ENCODE peak calls at places on chromosome 1, in ten cellular contexts. One of them, this sample, is unnamed.

GRCh38 chr1:152107984-152108898 is 7.0 kb downstream of the TCHH start:
- DNase-seq in spleen: no peak
- DNase-seq in NCI-H1105: no peak
- DNase-seq in AG08395: peak; percentile 10
- DNase-seq in RWPE1: no peak
- DNase-seq in testis: peak; percentile 18
- DNase-seq in pancreas: peak; percentile 24
- DNase-seq in bronchial epithelial cell: peak; percentile 38
- DNase-seq in T-helper 17 cell: no peak
- DNase-seq in stimulated activated CD4-positive, alpha-beta T cell treated with anti-CD3 and anti-CD28 coated beads, Interleukin-15, amount 100 ng/mL, for 24 hours: peak; percentile 8
- DNase-seq in this sample: no peak

GRCh38 chr1:175277778-175278177 is 85.2 kb upstream of the KIAA0040 start:
- DNase-seq in pancreas: no peak
- DNase-seq in RWPE1: no peak
- DNase-seq in spleen: no peak
- DNase-seq in stimulated activated CD4-positive, alpha-beta T cell treated with anti-CD3 and anti-CD28 coated beads, Interleukin-15, amount 100 ng/mL, for 24 hours: no peak
- DNase-seq in testis: no peak
- DNase-seq in bronchial epithelial cell: no peak
- DNase-seq in AG08395: no peak
- DNase-seq in NCI-H1105: no peak
- DNase-seq in T-helper 17 cell: no peak
- DNase-seq in this sample: no peak

GRCh38 chr1:2612591-2613365 is 20.0 kb downstream of the MMEL1 start:
- DNase-seq in RWPE1: no peak
- DNase-seq in T-helper 17 cell: no peak
- DNase-seq in bronchial epithelial cell: no peak
- DNase-seq in stimulated activated CD4-positive, alpha-beta T cell treated with anti-CD3 and anti-CD28 coated beads, Interleukin-15, amount 100 ng/mL, for 24 hours: no peak
- DNase-seq in testis: peak; percentile 9
- DNase-seq in spleen: no peak
- DNase-seq in AG08395: no peak
- DNase-seq in pancreas: no peak
- DNase-seq in NCI-H1105: no peak
- DNase-seq in this sample: no peak

GRCh38 chr1:6271554-6271953 is 10.7 kb upstream of the GPR153 start:
- DNase-seq in spleen: no peak
- DNase-seq in pancreas: no peak
- DNase-seq in NCI-H1105: no peak
- DNase-seq in testis: no peak
- DNase-seq in bronchial epithelial cell: no peak
- DNase-seq in AG08395: no peak
- DNase-seq in RWPE1: no peak
- DNase-seq in stimulated activated CD4-positive, alpha-beta T cell treated with anti-CD3 and anti-CD28 coated beads, Interleukin-15, amount 100 ng/mL, for 24 hours: no peak
- DNase-seq in T-helper 17 cell: no peak
- DNase-seq in this sample: no peak

GRCh38 chr1:116832268-116832931 is 77.3 kb upstream of the PTGFRN start:
- DNase-seq in NCI-H1105: no peak
- DNase-seq in AG08395: no peak
- DNase-seq in T-helper 17 cell: no peak
- DNase-seq in bronchial epithelial cell: no peak
- DNase-seq in spleen: no peak
- DNase-seq in pancreas: no peak
- DNase-seq in stimulated activated CD4-positive, alpha-beta T cell treated with anti-CD3 and anti-CD28 coated beads, Interleukin-15, amount 100 ng/mL, for 24 hours: no peak
- DNase-seq in testis: no peak
- DNase-seq in RWPE1: no peak
- DNase-seq in this sample: no peak

GRCh38 chr1:212366901-212367300 is 47.8 kb downstream of the PACC1 start:
- DNase-seq in bronchial epithelial cell: peak; percentile 12
- DNase-seq in T-helper 17 cell: no peak
- DNase-seq in pancreas: no peak
- DNase-seq in stimulated activated CD4-positive, alpha-beta T cell treated with anti-CD3 and anti-CD28 coated beads, Interleukin-15, amount 100 ng/mL, for 24 hours: no peak
- DNase-seq in testis: no peak
- DNase-seq in spleen: no peak
- DNase-seq in RWPE1: no peak
- DNase-seq in AG08395: peak; percentile 48
- DNase-seq in NCI-H1105: no peak
- DNase-seq in this sample: no peak

GRCh38 chr1:206706298-206706791 is 21.6 kb downstream of the MAPKAPK2 start:
- DNase-seq in RWPE1: no peak
- DNase-seq in T-helper 17 cell: no peak
- DNase-seq in pancreas: no peak
- DNase-seq in AG08395: peak; percentile 94
- DNase-seq in NCI-H1105: no peak
- DNase-seq in spleen: no peak
- DNase-seq in stimulated activated CD4-positive, alpha-beta T cell treated with anti-CD3 and anti-CD28 coated beads, Interleukin-15, amount 100 ng/mL, for 24 hours: peak; percentile 85
- DNase-seq in testis: no peak
- DNase-seq in bronchial epithelial cell: no peak
- DNase-seq in this sample: no peak

GRCh38 chr1:94986783-94987182 is 59.9 kb upstream of the CNN3 start:
- DNase-seq in testis: no peak
- DNase-seq in AG08395: peak; percentile 41
- DNase-seq in NCI-H1105: no peak
- DNase-seq in spleen: no peak
- DNase-seq in bronchial epithelial cell: peak; percentile 73
- DNase-seq in stimulated activated CD4-positive, alpha-beta T cell treated with anti-CD3 and anti-CD28 coated beads, Interleukin-15, amount 100 ng/mL, for 24 hours: no peak
- DNase-seq in T-helper 17 cell: no peak
- DNase-seq in pancreas: no peak
- DNase-seq in RWPE1: no peak
- DNase-seq in this sample: no peak

GRCh38 chr1:21906173-21907078 is 30.7 kb downstream of the HSPG2 start:
- DNase-seq in RWPE1: no peak
- DNase-seq in bronchial epithelial cell: peak; percentile 30
- DNase-seq in spleen: peak; percentile 67
- DNase-seq in AG08395: peak; percentile 66
- DNase-seq in pancreas: no peak
- DNase-seq in NCI-H1105: no peak
- DNase-seq in testis: peak; percentile 76
- DNase-seq in stimulated activated CD4-positive, alpha-beta T cell treated with anti-CD3 and anti-CD28 coated beads, Interleukin-15, amount 100 ng/mL, for 24 hours: no peak
- DNase-seq in T-helper 17 cell: no peak
- DNase-seq in this sample: no peak

GRCh38 chr1:110555807-110556470 is 37.0 kb upstream of the KCNA10 start:
- DNase-seq in spleen: no peak
- DNase-seq in bronchial epithelial cell: no peak
- DNase-seq in RWPE1: no peak
- DNase-seq in AG08395: no peak
- DNase-seq in pancreas: no peak
- DNase-seq in testis: peak; percentile 86
- DNase-seq in NCI-H1105: no peak
- DNase-seq in T-helper 17 cell: no peak
- DNase-seq in stimulated activated CD4-positive, alpha-beta T cell treated with anti-CD3 and anti-CD28 coated beads, Interleukin-15, amount 100 ng/mL, for 24 hours: no peak
- DNase-seq in this sample: no peak

GRCh38 chr1:33866286-33866685 is 2.4 kb downstream of the HMGB4 start:
- DNase-seq in bronchial epithelial cell: no peak
- DNase-seq in stimulated activated CD4-positive, alpha-beta T cell treated with anti-CD3 and anti-CD28 coated beads, Interleukin-15, amount 100 ng/mL, for 24 hours: no peak
- DNase-seq in AG08395: no peak
- DNase-seq in pancreas: no peak
- DNase-seq in T-helper 17 cell: no peak
- DNase-seq in RWPE1: no peak
- DNase-seq in spleen: no peak
- DNase-seq in NCI-H1105: no peak
- DNase-seq in testis: peak; percentile 22
- DNase-seq in this sample: no peak

This sample was measured in epithelial cell of prostate.